ENCODE peak calls at places on chromosome 1, in four cellular contexts. N, F, B and K are unnamed samples.

GRCh38 chr1:1597275-1597930 is 2.5 kb downstream of the FNDC10 start:
- DNase-seq in N (peak), F (peak), B (no peak), K (peak)

GRCh38 chr1:239819075-239819474 is 272.6 kb upstream of the FMN2 start:
- DNase-seq in N (no peak), F (no peak), B (no peak), K (no peak)

GRCh38 chr1:12447849-12448312 is 170.1 kb downstream of the DHRS3 start:
- DNase-seq in N (no peak), F (no peak), B (no peak), K (no peak)

GRCh38 chr1:205510308-205510950 is 6.0 kb downstream of the CDK18 start:
- DNase-seq in N (no peak), F (no peak), B (no peak), K (no peak)

GRCh38 chr1:85502625-85503083 is 37.7 kb upstream of the DDAH1 start:
- DNase-seq in N (peak), F (no peak), B (no peak), K (peak)

GRCh38 chr1:31315902-31316301 is 19.1 kb downstream of the ZCCHC17 start:
- DNase-seq in N (no peak), F (no peak), B (no peak), K (no peak)

GRCh38 chr1:184386271-184387068 is at the start of gene C1orf21:
- DNase-seq in N (peak), F (peak), B (no peak), K (peak)

GRCh38 chr1:228697209-228698016 is 37.9 kb upstream of the RHOU start:
- DNase-seq in N (no peak), F (no peak), B (no peak), K (peak)

GRCh38 chr1:156128749-156129682 is 14.5 kb downstream of the LMNA start:
- DNase-seq in N (no peak), F (no peak), B (no peak), K (no peak)

GRCh38 chr1:59136541-59137335 is 160.2 kb upstream of the FGGY start:
- DNase-seq in N (no peak), F (no peak), B (no peak), K (peak)

DNA sequence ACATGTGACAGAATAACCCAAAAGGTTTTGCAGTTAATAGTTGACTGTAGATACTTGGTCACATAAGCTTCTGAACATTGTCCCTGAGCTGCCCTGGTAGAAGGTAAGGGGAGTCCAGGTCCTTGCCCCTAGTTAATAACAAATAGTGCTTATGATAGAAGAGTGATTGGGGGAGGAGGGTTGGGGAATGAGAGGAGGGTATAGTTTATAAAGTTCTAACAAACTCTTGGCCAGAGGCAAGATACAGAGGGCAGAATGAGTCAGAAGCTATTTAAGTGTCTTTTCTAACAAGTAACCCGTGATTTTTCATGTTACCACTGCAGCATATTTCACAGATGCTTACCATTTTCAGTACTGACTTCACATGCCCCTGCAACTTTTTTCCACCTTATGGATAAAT is 26.7 kb upstream of the MYOCOS start:
- DNase-seq in N (no peak), F (no peak), B (no peak), K (no peak)
- TF ChIP-seq SPI1 in N (no peak), F (no peak), B (no peak), K (no peak)

GRCh38 chr1:218837051-218837450 is 336.6 kb upstream of the LYPLAL1 start:
- DNase-seq in N (no peak), F (no peak), B (no peak), K (no peak)
- TF ChIP-seq SPI1 in N (no peak), F (no peak), B (no peak), K (no peak)

GRCh38 chr1:220727523-220727922 is 20.6 kb upstream of the MTARC2 start:
- DNase-seq in N (no peak), F (no peak), B (no peak), K (no peak)

GRCh38 chr1:220732137-220732536 is 16.0 kb upstream of the MTARC2 start:
- DNase-seq in N (no peak), F (no peak), B (no peak), K (no peak)

GRCh38 chr1:220734571-220735326 is 13.4 kb upstream of the MTARC2 start:
- DNase-seq in N (no peak), F (no peak), B (no peak), K (no peak)

GRCh38 chr1:220733090-220733569 is 15.0 kb upstream of the MTARC2 start:
- DNase-seq in N (peak), F (peak), B (peak), K (peak)

GRCh38 chr1:220732621-220733020 is 15.5 kb upstream of the MTARC2 start:
- DNase-seq in N (no peak), F (no peak), B (no peak), K (no peak)
- TF ChIP-seq SPI1 in N (no peak), F (no peak), B (no peak), K (no peak)

GRCh38 chr1:225689882-225690459 is 37.0 kb upstream of the ENAH start:
- DNase-seq in N (no peak), F (no peak), B (no peak), K (no peak)
- TF ChIP-seq SPI1 in N (no peak), F (no peak), B (no peak), K (no peak)

DNA sequence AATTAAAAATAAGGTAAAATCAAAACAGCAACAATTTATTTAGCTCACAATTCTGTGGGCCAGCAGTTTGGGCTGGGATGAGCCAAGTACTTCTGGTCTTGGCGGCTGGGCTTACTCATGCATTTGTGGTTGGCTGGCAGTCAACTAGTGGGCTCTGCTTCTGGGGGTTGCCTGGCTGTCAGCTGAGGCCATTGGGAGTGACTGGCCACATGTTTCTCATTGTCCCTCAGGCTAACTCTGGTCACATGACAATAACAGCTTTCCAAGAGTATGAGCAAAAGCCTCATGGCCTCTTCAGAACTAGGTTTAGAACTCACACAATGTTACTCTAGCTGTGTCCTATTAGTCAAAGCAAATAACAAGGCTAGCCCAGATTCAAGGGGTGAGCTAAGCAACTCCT is 15.6 kb upstream of the CHIA start:
- DNase-seq in N (no peak), F (no peak), B (no peak), K (no peak)
- TF ChIP-seq SPI1 in N (no peak), F (no peak), B (no peak), K (no peak)

GRCh38 chr1:164635784-164636729 is 77.1 kb downstream of the PBX1 start:
- DNase-seq in N (no peak), F (no peak), B (no peak), K (no peak)
- TF ChIP-seq SPI1 in N (no peak), F (no peak), B (no peak), K (no peak)

GRCh38 chr1:213908521-213908920 is 79.3 kb upstream of the PROX1 start:
- DNase-seq in N (no peak), F (no peak), B (no peak), K (no peak)

GRCh38 chr1:213899413-213899812 is 88.4 kb upstream of the PROX1 start:
- DNase-seq in N (no peak), F (no peak), B (no peak), K (no peak)

DNA sequence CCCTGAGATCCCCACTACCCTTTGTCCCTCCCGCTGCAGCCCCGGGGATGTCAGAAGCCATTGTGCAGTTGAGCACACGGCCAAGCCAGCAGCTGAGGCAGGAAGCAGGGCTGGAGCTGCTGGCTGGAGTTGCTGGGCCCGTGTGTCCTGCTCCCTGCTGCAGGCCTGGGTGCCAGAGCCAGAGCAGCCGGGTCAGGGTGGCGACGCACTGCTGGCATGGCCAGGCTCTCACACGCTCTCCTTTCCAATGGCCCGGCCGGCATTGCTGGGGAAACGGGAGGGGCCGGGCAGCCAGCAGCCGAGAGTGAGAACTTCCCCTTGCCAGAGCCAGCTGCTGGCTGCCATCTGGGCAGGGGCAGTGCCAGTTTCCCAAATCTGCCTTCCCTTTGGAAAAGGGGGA is 82.5 kb upstream of the PROX1 start:
- DNase-seq in N (no peak), F (no peak), B (no peak), K (no peak)
- TF ChIP-seq SPI1 in N (no peak), F (no peak), B (no peak), K (no peak)

GRCh38 chr1:209038316-209038715 is 545.2 kb upstream of the CAMK1G start:
- DNase-seq in N (no peak), F (no peak), B (no peak), K (no peak)
- TF ChIP-seq SPI1 in N (no peak), F (no peak), B (no peak), K (no peak)

GRCh38 chr1:161709373-161709772 is 2.3 kb downstream of the FCRLA start:
- DNase-seq in N (no peak), F (no peak), B (no peak), K (no peak)

GRCh38 chr1:161705537-161705936 is 1.5 kb upstream of the FCRLA start:
- DNase-seq in N (no peak), F (no peak), B (no peak), K (no peak)

GRCh38 chr1:161706116-161706482 is 930 bp upstream of the FCRLA start:
- DNase-seq in N (no peak), F (no peak), B (no peak), K (no peak)

GRCh38 chr1:161707503-161707902 is 474 bp downstream of the FCRLA start:
- DNase-seq in N (no peak), F (no peak), B (no peak), K (no peak)

DNA sequence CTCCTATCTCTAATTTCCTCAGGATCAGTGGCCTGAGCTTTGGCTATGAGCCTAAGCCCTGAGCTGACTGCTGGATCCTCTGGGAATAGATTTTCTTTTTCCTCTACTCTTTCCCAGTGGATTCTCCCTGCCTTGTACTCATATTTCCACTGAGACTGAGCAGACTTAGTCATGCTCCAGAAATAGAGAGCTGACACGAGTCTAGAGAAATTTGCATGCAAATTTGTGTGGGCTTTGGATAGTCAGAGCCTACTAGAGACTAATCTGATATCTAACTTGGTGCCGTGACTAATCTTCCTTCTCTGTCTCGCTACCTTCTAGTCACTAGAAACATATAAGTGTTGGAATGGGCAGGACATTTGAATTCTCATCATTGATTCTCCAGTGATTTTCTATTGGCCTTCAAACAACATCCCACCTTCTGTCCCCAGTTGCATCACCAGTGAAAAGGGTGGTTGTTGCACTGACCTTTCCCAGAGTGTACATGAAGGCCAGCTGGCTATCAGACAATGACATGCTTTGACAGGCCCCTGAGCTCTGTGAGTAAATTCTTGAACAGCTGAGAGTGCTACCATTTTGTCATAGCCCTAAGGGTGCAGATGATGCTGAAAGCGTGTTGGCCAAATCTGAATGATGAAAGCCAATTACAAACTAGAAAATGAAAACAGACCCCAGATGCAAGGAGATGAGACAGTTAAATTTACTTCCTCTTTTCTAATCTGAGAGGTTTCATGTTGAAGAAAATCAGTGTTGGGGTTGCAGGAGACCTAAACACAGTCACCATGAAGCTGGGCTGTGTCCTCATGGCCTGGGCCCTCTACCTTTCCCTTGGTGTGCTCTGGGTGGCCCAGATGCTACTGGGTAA is at the start of gene FCRLA:
- DNase-seq in N (no peak), F (no peak), B (peak), K (no peak)
- TF ChIP-seq SPI1 in N (peak), F (no peak), B (peak), K (no peak)